ENCODE peak calls at places on chromosome 14, in eight cellular contexts. One of them, this sample, is unnamed.

GRCh38 chr14:63454863-63455622 is 88.1 kb downstream of the PPP2R5E start:
- DNase-seq in dorsolateral prefrontal cortex: no peak
- DNase-seq in AG09319: peak
- DNase-seq in RWPE1: no peak
- DNase-seq in CD8-positive, alpha-beta T cell: no peak
- DNase-seq in WTC11: no peak
- DNase-seq in endothelial cell: no peak
- DNase-seq in omental fat pad: no peak
- DNase-seq in this sample: peak

GRCh38 chr14:67411375-67411774 is 590 bp downstream of the PLEK2 start:
- DNase-seq in dorsolateral prefrontal cortex: no peak
- DNase-seq in AG09319: no peak
- DNase-seq in RWPE1: no peak
- DNase-seq in CD8-positive, alpha-beta T cell: no peak
- DNase-seq in WTC11: no peak
- DNase-seq in endothelial cell: no peak
- DNase-seq in omental fat pad: no peak
- DNase-seq in this sample: no peak

GRCh38 chr14:99270491-99271287 is 1.3 kb downstream of the BCL11B start:
- DNase-seq in dorsolateral prefrontal cortex: no peak
- DNase-seq in AG09319: no peak
- DNase-seq in RWPE1: no peak
- DNase-seq in CD8-positive, alpha-beta T cell: peak
- DNase-seq in WTC11: peak
- DNase-seq in endothelial cell: peak
- DNase-seq in omental fat pad: no peak
- DNase-seq in this sample: peak

GRCh38 chr14:21069388-21070082 is 569 bp upstream of the ARHGEF40 start:
- DNase-seq in dorsolateral prefrontal cortex: no peak
- DNase-seq in AG09319: no peak
- DNase-seq in RWPE1: peak
- DNase-seq in CD8-positive, alpha-beta T cell: no peak
- DNase-seq in WTC11: peak
- DNase-seq in endothelial cell: peak
- DNase-seq in omental fat pad: no peak
- DNase-seq in this sample: peak

GRCh38 chr14:68791078-68791983 is 1.5 kb downstream of the ZFP36L1 start:
- DNase-seq in dorsolateral prefrontal cortex: no peak
- DNase-seq in AG09319: no peak
- DNase-seq in RWPE1: no peak
- DNase-seq in CD8-positive, alpha-beta T cell: no peak
- DNase-seq in WTC11: no peak
- DNase-seq in endothelial cell: no peak
- DNase-seq in omental fat pad: no peak
- DNase-seq in this sample: peak

GRCh38 chr14:51419685-51420084 is 179.6 kb downstream of the TMX1 start:
- DNase-seq in dorsolateral prefrontal cortex: no peak
- DNase-seq in AG09319: no peak
- DNase-seq in RWPE1: no peak
- DNase-seq in CD8-positive, alpha-beta T cell: peak
- DNase-seq in WTC11: no peak
- DNase-seq in endothelial cell: no peak
- DNase-seq in omental fat pad: no peak
- DNase-seq in this sample: no peak

GRCh38 chr14:55911794-55912193 is 206.4 kb upstream of the PELI2 start:
- DNase-seq in dorsolateral prefrontal cortex: no peak
- DNase-seq in AG09319: no peak
- DNase-seq in RWPE1: no peak
- DNase-seq in CD8-positive, alpha-beta T cell: no peak
- DNase-seq in WTC11: no peak
- DNase-seq in endothelial cell: no peak
- DNase-seq in omental fat pad: no peak
- DNase-seq in this sample: peak

GRCh38 chr14:41986083-41986645 is 379.5 kb downstream of the LRFN5 start:
- DNase-seq in dorsolateral prefrontal cortex: no peak
- DNase-seq in AG09319: no peak
- DNase-seq in RWPE1: no peak
- DNase-seq in CD8-positive, alpha-beta T cell: no peak
- DNase-seq in WTC11: no peak
- DNase-seq in endothelial cell: no peak
- DNase-seq in omental fat pad: no peak
- DNase-seq in this sample: no peak

GRCh38 chr14:22432348-22432976 is 156.6 kb downstream of the DAD1 start:
- DNase-seq in dorsolateral prefrontal cortex: no peak
- DNase-seq in AG09319: peak
- DNase-seq in RWPE1: peak
- DNase-seq in CD8-positive, alpha-beta T cell: no peak
- DNase-seq in WTC11: no peak
- DNase-seq in endothelial cell: no peak
- DNase-seq in omental fat pad: no peak
- DNase-seq in this sample: no peak

GRCh38 chr14:105144231-105144665 is 24.3 kb downstream of the JAG2 start:
- DNase-seq in dorsolateral prefrontal cortex: no peak
- DNase-seq in AG09319: no peak
- DNase-seq in RWPE1: no peak
- DNase-seq in CD8-positive, alpha-beta T cell: no peak
- DNase-seq in WTC11: no peak
- DNase-seq in endothelial cell: no peak
- DNase-seq in omental fat pad: no peak
- DNase-seq in this sample: no peak

GRCh38 chr14:31096255-31096654 is 70.1 kb upstream of the STRN3 start:
- DNase-seq in dorsolateral prefrontal cortex: no peak
- DNase-seq in AG09319: no peak
- DNase-seq in RWPE1: no peak
- DNase-seq in CD8-positive, alpha-beta T cell: no peak
- DNase-seq in WTC11: no peak
- DNase-seq in endothelial cell: no peak
- DNase-seq in omental fat pad: no peak
- DNase-seq in this sample: no peak

GRCh38 chr14:72603639-72604038 is 290.3 kb downstream of the DPF3 start:
- DNase-seq in dorsolateral prefrontal cortex: no peak
- DNase-seq in AG09319: no peak
- DNase-seq in RWPE1: no peak
- DNase-seq in CD8-positive, alpha-beta T cell: no peak
- DNase-seq in WTC11: no peak
- DNase-seq in endothelial cell: no peak
- DNase-seq in omental fat pad: no peak
- DNase-seq in this sample: no peak

DNA sequence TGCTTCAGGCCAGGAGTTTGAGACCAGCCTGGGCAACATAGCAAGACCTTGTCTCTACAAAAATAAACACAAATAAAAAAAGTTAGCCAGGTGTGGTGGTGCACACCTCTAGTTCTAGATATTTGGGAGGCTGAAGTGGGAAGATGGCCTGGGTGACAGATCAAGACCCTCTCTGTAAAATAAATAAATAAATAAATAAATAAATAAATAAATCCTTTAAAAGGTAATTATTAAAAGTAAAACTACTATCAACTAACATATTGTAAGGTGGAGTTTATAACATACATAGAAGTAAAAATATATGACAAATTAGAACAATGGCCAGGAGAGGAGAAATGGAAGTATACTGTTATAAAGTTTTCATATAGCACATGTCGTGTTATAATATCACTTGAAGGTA is 33.3 kb upstream of the CLMN start:
- DNase-seq in dorsolateral prefrontal cortex: no peak
- DNase-seq in AG09319: no peak
- DNase-seq in RWPE1: no peak
- DNase-seq in CD8-positive, alpha-beta T cell: no peak
- DNase-seq in WTC11: no peak
- DNase-seq in endothelial cell: no peak
- DNase-seq in omental fat pad: no peak
- DNase-seq in this sample: no peak
- TF ChIP-seq CTCF in dorsolateral prefrontal cortex: no peak
- TF ChIP-seq CTCF in AG09319: no peak
- TF ChIP-seq CTCF in RWPE1: no peak
- TF ChIP-seq CTCF in CD8-positive, alpha-beta T cell: no peak
- TF ChIP-seq CTCF in WTC11: no peak
- TF ChIP-seq CTCF in endothelial cell: no peak
- TF ChIP-seq CTCF in omental fat pad: no peak
- TF ChIP-seq CTCF in this sample: no peak

GRCh38 chr14:24195186-24196070 is at the start of gene TM9SF1:
- DNase-seq in dorsolateral prefrontal cortex: peak
- DNase-seq in AG09319: peak
- DNase-seq in RWPE1: peak
- DNase-seq in CD8-positive, alpha-beta T cell: peak
- DNase-seq in WTC11: peak
- DNase-seq in endothelial cell: peak
- DNase-seq in omental fat pad: peak
- DNase-seq in this sample: peak
- TF ChIP-seq CTCF in dorsolateral prefrontal cortex: peak
- TF ChIP-seq CTCF in AG09319: no peak
- TF ChIP-seq CTCF in RWPE1: no peak
- TF ChIP-seq CTCF in CD8-positive, alpha-beta T cell: no peak
- TF ChIP-seq CTCF in WTC11: no peak
- TF ChIP-seq CTCF in endothelial cell: no peak
- TF ChIP-seq CTCF in omental fat pad: no peak
- TF ChIP-seq CTCF in this sample: no peak

GRCh38 chr14:106585692-106586091 is 1059.3 kb downstream of the TMEM121 start:
- DNase-seq in dorsolateral prefrontal cortex: no peak
- DNase-seq in AG09319: no peak
- DNase-seq in RWPE1: no peak
- DNase-seq in CD8-positive, alpha-beta T cell: no peak
- DNase-seq in WTC11: no peak
- DNase-seq in endothelial cell: no peak
- DNase-seq in omental fat pad: no peak
- DNase-seq in this sample: no peak

GRCh38 chr14:106586098-106586704 is 1059.8 kb downstream of the TMEM121 start:
- DNase-seq in dorsolateral prefrontal cortex: no peak
- DNase-seq in AG09319: no peak
- DNase-seq in RWPE1: peak
- DNase-seq in CD8-positive, alpha-beta T cell: peak
- DNase-seq in WTC11: no peak
- DNase-seq in endothelial cell: no peak
- DNase-seq in omental fat pad: no peak
- DNase-seq in this sample: no peak
- TF ChIP-seq CTCF in dorsolateral prefrontal cortex: peak
- TF ChIP-seq CTCF in AG09319: no peak
- TF ChIP-seq CTCF in RWPE1: peak
- TF ChIP-seq CTCF in CD8-positive, alpha-beta T cell: peak
- TF ChIP-seq CTCF in WTC11: no peak
- TF ChIP-seq CTCF in endothelial cell: no peak
- TF ChIP-seq CTCF in omental fat pad: no peak
- TF ChIP-seq CTCF in this sample: no peak

GRCh38 chr14:40393143-40393542 is 960.9 kb upstream of the FBXO33 start:
- DNase-seq in dorsolateral prefrontal cortex: no peak
- DNase-seq in AG09319: no peak
- DNase-seq in RWPE1: peak
- DNase-seq in CD8-positive, alpha-beta T cell: no peak
- DNase-seq in WTC11: no peak
- DNase-seq in endothelial cell: no peak
- DNase-seq in omental fat pad: no peak
- DNase-seq in this sample: no peak

GRCh38 chr14:40398981-40399380 is 966.7 kb upstream of the FBXO33 start:
- DNase-seq in dorsolateral prefrontal cortex: no peak
- DNase-seq in AG09319: no peak
- DNase-seq in RWPE1: no peak
- DNase-seq in CD8-positive, alpha-beta T cell: no peak
- DNase-seq in WTC11: no peak
- DNase-seq in endothelial cell: no peak
- DNase-seq in omental fat pad: no peak
- DNase-seq in this sample: no peak

GRCh38 chr14:40394634-40395340 is 962.6 kb upstream of the FBXO33 start:
- DNase-seq in dorsolateral prefrontal cortex: no peak
- DNase-seq in AG09319: no peak
- DNase-seq in RWPE1: no peak
- DNase-seq in CD8-positive, alpha-beta T cell: no peak
- DNase-seq in WTC11: no peak
- DNase-seq in endothelial cell: no peak
- DNase-seq in omental fat pad: no peak
- DNase-seq in this sample: no peak
- TF ChIP-seq CTCF in dorsolateral prefrontal cortex: no peak
- TF ChIP-seq CTCF in AG09319: no peak
- TF ChIP-seq CTCF in RWPE1: no peak
- TF ChIP-seq CTCF in CD8-positive, alpha-beta T cell: no peak
- TF ChIP-seq CTCF in WTC11: no peak
- TF ChIP-seq CTCF in endothelial cell: no peak
- TF ChIP-seq CTCF in omental fat pad: no peak
- TF ChIP-seq CTCF in this sample: no peak

This sample was measured in glutamatergic neuron.